ENCODE peak calls at places on chromosomes 16 and 17, in four cellular contexts. G, C, T and Q are unnamed samples.

GRCh38 chr16:49567940-49568339 is 194.3 kb downstream of the C16orf78 start:
- DNase-seq in G (no peak), C (no peak), T (peak), Q (no peak)

GRCh38 chr17:19338031-19338990 is 24.2 kb downstream of the B9D1 start:
- DNase-seq in G (peak), C (peak), T (peak), Q (peak)

GRCh38 chr16:52863000-52863399 is 189.7 kb downstream of the CHD9NB start:
- DNase-seq in G (no peak), C (no peak), T (no peak), Q (no peak)

GRCh38 chr17:18889658-18890057 is 31.7 kb downstream of the PRPSAP2 start:
- DNase-seq in G (no peak), C (no peak), T (no peak), Q (no peak)

GRCh38 chr16:26787924-26788323 is 278.8 kb upstream of the C16orf82 start:
- DNase-seq in G (no peak), C (no peak), T (peak), Q (no peak)

GRCh38 chr17:44604149-44605115 is 47.1 kb downstream of the FZD2 start:
- DNase-seq in G (no peak), C (no peak), T (no peak), Q (no peak)

GRCh38 chr16:1363501-1364041 is 11.8 kb downstream of the GNPTG start:
- DNase-seq in G (no peak), C (peak), T (peak), Q (peak)

GRCh38 chr16:48053346-48053745 is 102.4 kb downstream of the ABCC12 start:
- DNase-seq in G (no peak), C (peak), T (no peak), Q (no peak)

GRCh38 chr16:75011634-75012307 is 12.9 kb downstream of the ZNRF1 start:
- DNase-seq in G (no peak), C (peak), T (peak), Q (no peak)

GRCh38 chr17:8480011-8480976 is 44.6 kb downstream of the NDEL1 start:
- DNase-seq in G (no peak), C (no peak), T (no peak), Q (no peak)

GRCh38 chr16:1980026-1980769 is 1.1 kb downstream of the NOXO1 start:
- DNase-seq in G (no peak), C (no peak), T (no peak), Q (no peak)